ENCODE peak calls at places on chromosomes 16 and 17, in six cellular contexts. J, S, F, U, Q and Y are unnamed samples.

GRCh38 chr17:77571141-77571540 is 387.4 kb upstream of the TNRC6C start:
- ATAC-seq in U (no peak), Q (no peak), F (peak), J (no peak), S (no peak), Y (no peak)

GRCh38 chr17:71084219-71084618 is 914.9 kb downstream of the KCNJ2 start:
- ATAC-seq in J (peak), Q (peak), S (no peak), U (peak), F (no peak), Y (no peak)

GRCh38 chr17:8872705-8873426 is 5.4 kb upstream of the PIK3R6 start:
- ATAC-seq in Q (no peak), U (no peak), F (no peak), J (no peak), S (no peak), Y (no peak)

GRCh38 chr17:50961282-50962220 is 95.4 kb upstream of the TOB1 start:
- ATAC-seq in J (no peak), Q (peak), F (peak), S (no peak), U (no peak), Y (no peak)

GRCh38 chr17:67629963-67630320 is 87.8 kb upstream of the NOL11 start:
- ATAC-seq in J (peak), S (peak), U (peak), Q (peak), F (no peak), Y (peak)

GRCh38 chr17:63601439-63602371 is 1.0 kb downstream of the TACO1 start:
- ATAC-seq in S (no peak), Q (peak), F (peak), J (peak), U (peak), Y (no peak)

GRCh38 chr16:2195316-2196161 is 866 bp downstream of the CASKIN1 start:
- ATAC-seq in Q (peak), J (peak), F (peak), S (no peak), U (peak), Y (no peak)

GRCh38 chr16:29896841-29897240 is 2.5 kb downstream of the SEZ6L2 start:
- ATAC-seq in J (no peak), Q (no peak), F (no peak), S (no peak), U (no peak), Y (no peak)

GRCh38 chr17:63984651-63985386 is 12.1 kb upstream of the SCN4A start:
- ATAC-seq in F (peak), J (peak), Q (no peak), U (peak), S (peak), Y (peak)

GRCh38 chr17:81385320-81386111 is 9.7 kb upstream of the BAHCC1 start:
- ATAC-seq in J (no peak), F (no peak), U (no peak), S (no peak), Q (peak), Y (no peak)

GRCh38 chr16:85720319-85720637 is 30.6 kb downstream of the C16orf74 start:
- ATAC-seq in S (no peak), J (peak), U (no peak), F (no peak), Q (peak), Y (no peak)

GRCh38 chr16:16016388-16016964 is 67.1 kb downstream of the ABCC1 start:
- ATAC-seq in F (no peak), Q (no peak), U (no peak), S (no peak), J (no peak), Y (no peak)

GRCh38 chr17:54920819-54921218 is 20.2 kb downstream of the TOM1L1 start:
- ATAC-seq in U (peak), S (no peak), F (no peak), J (no peak), Q (no peak), Y (no peak)

GRCh38 chr16:29757950-29758466 is 12.2 kb upstream of the C16orf54 start:
- ATAC-seq in S (peak), F (peak), U (no peak), J (no peak), Q (peak), Y (no peak)

GRCh38 chr17:3974138-3974687 is 10.0 kb upstream of the ATP2A3 start:
- ATAC-seq in J (peak), F (peak), S (no peak), U (no peak), Q (peak), Y (no peak)

GRCh38 chr16:28824548-28824973 is 1.8 kb downstream of the ATXN2L start:
- ATAC-seq in Q (no peak), U (no peak), F (no peak), S (no peak), J (no peak), Y (no peak)

GRCh38 chr17:3974980-3975379 is 10.7 kb upstream of the ATP2A3 start:
- ATAC-seq in U (no peak), Q (no peak), F (no peak), S (no peak), J (no peak), Y (no peak)

GRCh38 chr17:17911003-17911613 is 61.1 kb downstream of the TOM1L2 start:
- ATAC-seq in J (no peak), S (no peak), U (no peak), Q (peak), F (peak), Y (no peak)

GRCh38 chr17:50195196-50195865 is 6.1 kb downstream of the COL1A1 start:
- ATAC-seq in F (no peak), S (no peak), Q (peak), U (no peak), J (no peak), Y (no peak)

GRCh38 chr17:81813861-81814683 is 10.1 kb downstream of the GCGR start:
- ATAC-seq in U (no peak), J (no peak), Q (no peak), S (no peak), F (no peak), Y (no peak)

GRCh38 chr17:44767493-44767892 is 8.7 kb downstream of the ADAM11 start:
- ATAC-seq in F (peak), S (no peak), J (no peak), Q (no peak), U (peak), Y (no peak)

GRCh38 chr17:19328441-19329061 is 34.0 kb downstream of the B9D1 start:
- ATAC-seq in J (no peak), S (no peak), U (no peak), Q (no peak), F (no peak), Y (no peak)

GRCh38 chr17:17605747-17606083 is 14.2 kb upstream of the PEMT start:
- ATAC-seq in S (peak), J (no peak), Q (no peak), U (no peak), F (peak), Y (no peak)

GRCh38 chr17:8922451-8922850 is 43.1 kb downstream of the PIK3R5 start:
- ATAC-seq in S (peak), F (no peak), Q (no peak), J (no peak), U (no peak), Y (peak)

GRCh38 chr17:9334536-9335446 is 240.8 kb downstream of the STX8 start:
- ATAC-seq in F (no peak), J (no peak), S (no peak), Q (no peak), U (no peak), Y (no peak)

GRCh38 chr16:11536104-11536866 is 50.4 kb downstream of the LITAF start:
- ATAC-seq in J (no peak), S (no peak), U (no peak), F (no peak), Q (no peak), Y (no peak)

GRCh38 chr17:81381632-81382577 is 13.4 kb upstream of the BAHCC1 start:
- ATAC-seq in Q (no peak), U (no peak), S (no peak), J (no peak), F (no peak), Y (no peak)

GRCh38 chr17:78960945-78961344 is 18.8 kb downstream of the LGALS3BP start:
- ATAC-seq in S (peak), Q (no peak), U (no peak), F (no peak), J (no peak), Y (peak)

GRCh38 chr16:23156946-23157460 is 7.8 kb upstream of the USP31 start:
- ATAC-seq in F (no peak), J (no peak), S (no peak), U (peak), Q (no peak), Y (no peak)

GRCh38 chr17:16044484-16044883 is 44.9 kb downstream of the TTC19 start:
- ATAC-seq in F (no peak), S (no peak), Q (no peak), J (no peak), U (no peak), Y (no peak)

GRCh38 chr16:84412262-84412661 is 43.9 kb downstream of the ATP2C2 start:
- ATAC-seq in F (no peak), S (no peak), U (no peak), J (no peak), Q (no peak), Y (no peak)

GRCh38 chr17:15945493-15946209 is 721 bp downstream of the ADORA2B start:
- ATAC-seq in F (peak), J (peak), Q (peak), U (peak), S (peak), Y (no peak)

GRCh38 chr17:81129289-81129688 is 36.0 kb upstream of the PVALEF start:
- ATAC-seq in S (no peak), F (peak), U (no peak), J (peak), Q (no peak), Y (no peak)

GRCh38 chr17:559699-560378 is 154.8 kb downstream of the VPS53 start:
- ATAC-seq in F (no peak), Q (no peak), U (no peak), J (peak), S (peak), Y (peak)

GRCh38 chr16:20424129-20424866 is 15.0 kb downstream of the ACSM5 start:
- ATAC-seq in J (no peak), S (no peak), Q (peak), U (no peak), F (no peak), Y (no peak)

DNA sequence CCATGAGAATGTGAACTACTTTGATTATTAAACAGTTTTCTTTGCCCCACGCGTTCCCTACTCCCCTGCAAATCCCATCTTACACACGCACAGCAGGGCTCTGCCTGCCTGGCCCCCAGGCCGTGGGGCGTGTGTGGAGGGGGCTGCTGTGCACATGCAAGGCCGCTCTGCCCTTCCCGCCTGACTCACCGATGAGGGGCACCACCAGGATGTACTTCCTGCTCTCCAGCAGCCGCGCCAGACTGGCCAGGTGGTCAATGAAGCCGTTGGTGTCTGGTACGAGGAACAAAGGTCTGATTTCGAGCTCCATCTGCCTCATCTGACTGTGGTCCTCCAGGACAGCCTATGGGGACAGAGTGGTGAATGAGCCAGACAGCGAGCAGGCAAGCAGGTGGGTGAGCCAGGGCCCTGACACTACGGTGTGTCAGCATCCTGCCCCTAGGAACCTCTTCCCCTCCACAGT is 13.7 kb downstream of the HIC1 start:
- ATAC-seq in Q (no peak), S (no peak), J (no peak), U (no peak), F (no peak), Y (no peak)
- TF ChIP-seq POLR2AphosphoS5 in Q (no peak), S (no peak), J (no peak), U (no peak), F (no peak), Y (no peak)

GRCh38 chr17:76452646-76453430 is at the start of gene UBE2O:
- ATAC-seq in F (peak), U (peak), S (peak), J (peak), Q (peak), Y (peak)
- TF ChIP-seq POLR2A in F (no peak), U (peak), S (no peak), J (peak), Q (peak), Y (peak)

DNA sequence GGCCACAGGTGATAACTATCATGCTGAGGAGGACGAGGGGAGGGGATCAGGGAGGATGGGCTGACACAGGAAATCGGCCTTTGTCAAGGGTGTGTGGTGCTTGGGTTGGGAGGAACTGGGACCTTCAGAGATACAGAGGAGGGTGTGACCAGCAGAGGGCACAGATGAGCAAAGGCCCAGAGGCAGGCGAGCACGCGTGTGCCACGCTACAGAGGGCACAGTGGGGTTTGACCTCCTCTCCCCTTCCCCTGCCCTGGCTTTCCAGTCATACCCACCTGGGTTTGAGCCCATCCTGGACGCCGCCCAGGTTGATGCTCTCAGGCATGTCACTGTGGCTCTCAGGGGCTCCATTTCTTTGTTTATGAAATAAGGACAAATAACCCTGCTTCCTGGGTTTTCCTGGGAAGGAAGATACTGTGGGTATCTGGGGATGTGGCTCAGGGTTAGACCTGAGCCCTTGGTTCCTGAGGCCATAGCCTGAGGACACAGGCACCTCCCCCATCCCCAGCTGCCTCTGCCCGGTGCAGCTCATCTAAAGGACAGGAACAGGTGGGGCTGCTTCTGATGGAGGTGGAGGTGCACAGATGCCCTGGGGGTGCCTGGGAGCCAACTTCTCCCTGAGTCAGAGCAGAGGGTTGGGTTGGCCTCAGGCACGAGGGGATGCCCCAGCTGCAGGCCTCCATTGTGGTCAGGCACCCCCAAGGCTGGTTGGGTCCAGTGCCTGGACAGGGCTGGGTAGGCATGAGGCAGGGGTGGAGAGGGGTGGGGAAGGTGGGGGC is 51.8 kb downstream of the BEAN1 start:
- ATAC-seq in J (peak), S (peak), F (peak), U (peak), Q (peak), Y (peak)
- TF ChIP-seq CTCF in J (peak), S (peak), F (peak), U (peak), Q (peak), Y (no peak)

DNA sequence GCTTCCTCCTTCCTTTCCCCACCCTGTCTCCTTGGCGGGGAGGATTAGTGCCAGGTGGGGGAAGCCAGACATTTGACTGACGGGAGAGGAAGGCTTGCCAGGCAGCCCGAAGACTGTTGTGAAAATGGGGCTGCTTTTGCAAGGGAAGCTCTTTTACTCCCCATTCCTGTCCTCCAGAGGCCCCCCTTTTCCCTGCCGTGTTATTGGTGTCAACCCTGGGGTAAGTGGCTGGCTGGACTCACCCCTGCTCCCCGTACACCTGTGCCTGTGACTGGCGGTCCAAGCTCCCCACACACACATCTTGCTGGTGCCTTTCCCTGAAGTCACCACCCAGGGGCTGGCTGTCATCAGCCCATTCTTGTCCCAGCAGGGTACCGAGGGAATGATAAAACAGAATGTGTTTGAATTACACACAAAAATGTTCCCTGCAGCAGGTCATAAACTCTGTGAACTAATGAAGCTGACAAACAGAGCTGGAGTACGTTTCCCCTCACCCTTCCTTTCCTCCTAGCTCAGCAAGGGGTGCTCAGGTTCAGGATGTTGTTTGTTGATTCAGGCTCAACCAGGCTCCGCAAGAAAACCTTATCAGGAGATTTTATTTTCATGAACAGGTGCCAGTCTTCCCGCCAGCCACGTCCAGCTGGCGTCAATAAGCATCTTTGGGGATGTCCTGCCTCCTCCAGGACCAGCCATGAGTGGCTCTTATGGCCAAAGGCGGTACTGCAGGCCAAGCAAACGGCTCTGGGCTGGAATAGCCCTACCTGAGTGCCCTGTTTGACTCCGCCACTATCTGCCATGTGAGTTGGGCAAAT is 4.3 kb upstream of the ARMC7 start:
- ATAC-seq in U (peak), F (peak), S (peak), J (peak), Q (peak), Y (peak)
- TF ChIP-seq POLR2AphosphoS5 in U (no peak), F (no peak), S (no peak), J (no peak), Q (no peak), Y (no peak)

DNA sequence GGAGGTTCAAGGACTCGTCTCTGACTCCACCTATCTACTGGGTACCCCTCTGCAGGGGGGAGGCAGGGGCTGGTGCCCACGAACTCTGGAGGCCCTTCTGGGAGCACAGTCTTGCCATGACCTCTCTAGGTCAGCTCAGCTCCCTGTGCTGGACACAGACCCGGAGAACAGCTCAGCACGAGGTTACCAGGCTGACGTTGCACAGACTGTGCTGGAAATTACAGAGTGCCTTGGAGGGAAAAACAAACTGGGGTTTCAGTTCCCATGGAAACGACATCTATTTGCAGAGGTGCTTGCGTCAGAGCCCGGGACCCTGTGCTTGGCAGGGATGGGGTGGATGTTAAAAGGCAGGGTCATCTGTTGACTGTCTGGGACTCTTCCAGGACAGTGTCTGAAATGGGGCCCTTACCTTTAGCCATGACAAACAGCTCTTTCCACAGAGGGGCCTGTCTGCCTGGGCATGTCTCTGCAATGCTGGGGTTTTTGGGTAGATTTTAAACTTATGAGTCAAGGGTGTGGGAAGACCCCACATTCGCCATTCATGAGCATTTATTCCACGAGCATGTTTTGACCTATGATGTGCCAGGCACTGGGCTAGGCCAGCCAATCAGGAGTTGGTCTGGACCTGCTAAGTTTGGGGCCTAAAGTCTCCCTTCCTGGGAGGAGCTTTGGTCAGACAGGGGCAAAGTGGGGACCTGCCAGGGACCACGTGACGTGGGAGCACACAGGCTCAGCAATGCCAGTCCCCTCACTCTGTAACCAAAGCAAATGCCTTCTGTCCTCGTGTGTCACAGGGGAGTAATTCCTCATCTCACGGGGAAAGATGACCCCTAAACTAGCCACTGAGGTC is 22.5 kb downstream of the CCR7 start:
- ATAC-seq in J (no peak), Q (peak), F (peak), U (peak), S (peak), Y (peak)
- TF ChIP-seq POLR2A in J (no peak), Q (no peak), F (no peak), U (peak), S (no peak), Y (no peak)